ENCODE peak calls at places on chromosomes 13 and 19, in eight cellular contexts. K is SK-MEL-5; T is HEK293T; E is neuronal stem cell; W is aorta; A is left kidney; I is activated naive CD4-positive, alpha-beta T cell; G is left ventricle myocardium inferior. N is an unnamed sample.

GRCh38 chr13:60112771-60113170 is 51.0 kb downstream of the DIAPH3 start:
- DNase-seq in K (no peak), T (no peak), E (no peak), W (no peak), A (no peak), I (no peak), G (no peak), N (no peak)

GRCh38 chr19:33280351-33280921 is 21.9 kb downstream of the CEBPA start:
- DNase-seq in K (no peak), T (no peak), E (no peak), W (peak; percentile 17), A (no peak), I (no peak), G (no peak), N (no peak)

GRCh38 chr19:29587518-29587986 is 18.5 kb upstream of the POP4 start:
- DNase-seq in K (peak; percentile 51), T (no peak), E (no peak), W (no peak), A (no peak), I (no peak), G (no peak), N (no peak)

GRCh38 chr19:33114302-33114701 is 17.6 kb upstream of the WDR88 start:
- DNase-seq in K (no peak), T (no peak), E (no peak), W (no peak), A (no peak), I (no peak), G (no peak), N (no peak)

GRCh38 chr13:27927444-27928352 is 7.9 kb downstream of the PDX1 start:
- DNase-seq in K (no peak), T (no peak), E (peak; percentile 12), W (no peak), A (no peak), I (no peak), G (no peak), N (no peak)

GRCh38 chr13:23778007-23778687 is 111.1 kb downstream of the MIPEP start:
- DNase-seq in K (no peak), T (no peak), E (no peak), W (no peak), A (peak; percentile 33), I (no peak), G (no peak), N (no peak)

GRCh38 chr19:11330103-11330502 is 9.4 kb downstream of the RAB3D start:
- DNase-seq in K (no peak), T (no peak), E (no peak), W (no peak), A (no peak), I (no peak), G (no peak), N (no peak)

GRCh38 chr13:96229356-96229755 is 139.4 kb downstream of the HS6ST3 start:
- DNase-seq in K (peak; percentile 81), T (peak; percentile 12), E (no peak), W (no peak), A (peak; percentile 3), I (no peak), G (no peak), N (peak; percentile 37)

GRCh38 chr13:110914293-110915056 is 394 bp downstream of the ANKRD10 start:
- DNase-seq in K (peak; percentile 78), T (peak; percentile 60), E (peak; percentile 74), W (peak; percentile 87), A (peak; percentile 94), I (peak; percentile 63), G (peak; percentile 90), N (no peak)

GRCh38 chr13:30877335-30877734 is 28.7 kb upstream of the MEDAG start:
- DNase-seq in K (no peak), T (no peak), E (no peak), W (no peak), A (no peak), I (no peak), G (no peak), N (no peak)

GRCh38 chr19:18510216-18510615 is 11.7 kb downstream of the ELL start:
- DNase-seq in K (no peak), T (no peak), E (no peak), W (no peak), A (no peak), I (no peak), G (no peak), N (no peak)

GRCh38 chr13:94395889-94396288 is 83.6 kb downstream of the DCT start:
- DNase-seq in K (no peak), T (no peak), E (no peak), W (no peak), A (no peak), I (no peak), G (no peak), N (no peak)

GRCh38 chr19:16160943-16161560 is 12.3 kb downstream of the CIB3 start:
- DNase-seq in K (no peak), T (no peak), E (no peak), W (no peak), A (no peak), I (no peak), G (no peak), N (no peak)

GRCh38 chr19:8307400-8307964 is 676 bp downstream of the CD320 start:
- DNase-seq in K (no peak), T (no peak), E (no peak), W (peak; percentile 44), A (peak; percentile 48), I (no peak), G (no peak), N (no peak)

GRCh38 chr13:80166352-80166751 is 174.6 kb downstream of the SPRY2 start:
- DNase-seq in K (no peak), T (no peak), E (no peak), W (no peak), A (no peak), I (no peak), G (no peak), N (no peak)

N was measured in iPS DF 6.9.